ENCODE peak calls at places on chromosomes 4 and X, in eight cellular contexts. One of them, this sample, is unnamed.

GRCh38 chr4:28073860-28074555 is 1213.4 kb downstream of the STIM2 start:
- DNase-seq in RWPE2: no peak
- DNase-seq in heart right ventricle: no peak
- DNase-seq in fibroblast of the aortic adventitia: no peak
- DNase-seq in heart left ventricle: no peak
- DNase-seq in nephron progenitor cell: no peak
- DNase-seq in brain microvascular endothelial cell: no peak
- DNase-seq in right atrium auricular region: no peak
- DNase-seq in this sample: no peak

GRCh38 chrX:21056636-21057035 is 317.6 kb upstream of the CNKSR2 start:
- DNase-seq in right atrium auricular region: no peak
- DNase-seq in nephron progenitor cell: no peak
- DNase-seq in heart left ventricle: no peak
- DNase-seq in heart right ventricle: no peak
- DNase-seq in fibroblast of the aortic adventitia: peak; percentile 7
- DNase-seq in brain microvascular endothelial cell: no peak
- DNase-seq in RWPE2: no peak
- DNase-seq in this sample: no peak

GRCh38 chrX:5526191-5526590 is 702.5 kb downstream of the NLGN4X start:
- DNase-seq in heart left ventricle: no peak
- DNase-seq in brain microvascular endothelial cell: no peak
- DNase-seq in right atrium auricular region: no peak
- DNase-seq in nephron progenitor cell: no peak
- DNase-seq in RWPE2: no peak
- DNase-seq in fibroblast of the aortic adventitia: no peak
- DNase-seq in heart right ventricle: no peak
- DNase-seq in this sample: no peak

GRCh38 chr4:8646296-8647093 is 53.9 kb downstream of the CPZ start:
- DNase-seq in nephron progenitor cell: peak; percentile 33
- DNase-seq in heart left ventricle: peak; percentile 24
- DNase-seq in right atrium auricular region: no peak
- DNase-seq in heart right ventricle: no peak
- DNase-seq in fibroblast of the aortic adventitia: no peak
- DNase-seq in RWPE2: peak; percentile 24
- DNase-seq in brain microvascular endothelial cell: no peak
- DNase-seq in this sample: peak; percentile 8

GRCh38 chrX:109830157-109830703 is 97.2 kb upstream of the ACSL4 start:
- DNase-seq in brain microvascular endothelial cell: no peak
- DNase-seq in right atrium auricular region: no peak
- DNase-seq in RWPE2: no peak
- DNase-seq in heart left ventricle: no peak
- DNase-seq in nephron progenitor cell: no peak
- DNase-seq in heart right ventricle: no peak
- DNase-seq in fibroblast of the aortic adventitia: no peak
- DNase-seq in this sample: no peak

GRCh38 chr4:85807247-85807915 is 332.4 kb downstream of the ARHGAP24 start:
- DNase-seq in right atrium auricular region: peak; percentile 76
- DNase-seq in heart right ventricle: peak; percentile 41
- DNase-seq in RWPE2: no peak
- DNase-seq in brain microvascular endothelial cell: peak; percentile 82
- DNase-seq in nephron progenitor cell: no peak
- DNase-seq in fibroblast of the aortic adventitia: peak; percentile 93
- DNase-seq in heart left ventricle: peak; percentile 58
- DNase-seq in this sample: no peak

GRCh38 chr4:40749717-40750460 is at the start of gene NSUN7:
- DNase-seq in fibroblast of the aortic adventitia: no peak
- DNase-seq in heart left ventricle: peak; percentile 69
- DNase-seq in heart right ventricle: peak; percentile 26
- DNase-seq in brain microvascular endothelial cell: no peak
- DNase-seq in right atrium auricular region: no peak
- DNase-seq in nephron progenitor cell: peak; percentile 79
- DNase-seq in RWPE2: no peak
- DNase-seq in this sample: peak; percentile 86

GRCh38 chr4:3372933-3373465 is 68.8 kb upstream of the HGFAC start:
- DNase-seq in heart right ventricle: peak; percentile 60
- DNase-seq in RWPE2: no peak
- DNase-seq in fibroblast of the aortic adventitia: no peak
- DNase-seq in brain microvascular endothelial cell: no peak
- DNase-seq in heart left ventricle: peak; percentile 86
- DNase-seq in right atrium auricular region: peak; percentile 72
- DNase-seq in nephron progenitor cell: no peak
- DNase-seq in this sample: no peak

GRCh38 chrX:29617725-29618124 is 597.6 kb upstream of the MAGEB2 start:
- DNase-seq in right atrium auricular region: no peak
- DNase-seq in fibroblast of the aortic adventitia: peak; percentile 13
- DNase-seq in RWPE2: no peak
- DNase-seq in nephron progenitor cell: no peak
- DNase-seq in heart left ventricle: no peak
- DNase-seq in brain microvascular endothelial cell: no peak
- DNase-seq in heart right ventricle: no peak
- DNase-seq in this sample: no peak

GRCh38 chrX:107766470-107767140 is 9.0 kb downstream of the TSC22D3 start:
- DNase-seq in right atrium auricular region: no peak
- DNase-seq in RWPE2: no peak
- DNase-seq in fibroblast of the aortic adventitia: peak; percentile 67
- DNase-seq in nephron progenitor cell: no peak
- DNase-seq in brain microvascular endothelial cell: no peak
- DNase-seq in heart right ventricle: peak; percentile 31
- DNase-seq in heart left ventricle: peak; percentile 76
- DNase-seq in this sample: no peak

GRCh38 chrX:1534321-1535168 is 2.4 kb downstream of the P2RY8 start:
- DNase-seq in nephron progenitor cell: peak; percentile 16
- DNase-seq in brain microvascular endothelial cell: no peak
- DNase-seq in heart left ventricle: no peak
- DNase-seq in right atrium auricular region: no peak
- DNase-seq in fibroblast of the aortic adventitia: no peak
- DNase-seq in heart right ventricle: no peak
- DNase-seq in RWPE2: no peak
- DNase-seq in this sample: no peak

GRCh38 chr4:3681191-3681590 is 85.0 kb upstream of the ADRA2C start:
- DNase-seq in brain microvascular endothelial cell: no peak
- DNase-seq in right atrium auricular region: no peak
- DNase-seq in nephron progenitor cell: no peak
- DNase-seq in RWPE2: no peak
- DNase-seq in heart left ventricle: no peak
- DNase-seq in heart right ventricle: no peak
- DNase-seq in fibroblast of the aortic adventitia: no peak
- DNase-seq in this sample: peak; percentile 13

GRCh38 chrX:40871385-40872082 is 136.2 kb upstream of the MED14 start:
- DNase-seq in heart left ventricle: no peak
- DNase-seq in RWPE2: no peak
- DNase-seq in nephron progenitor cell: no peak
- DNase-seq in fibroblast of the aortic adventitia: no peak
- DNase-seq in heart right ventricle: no peak
- DNase-seq in brain microvascular endothelial cell: no peak
- DNase-seq in right atrium auricular region: no peak
- DNase-seq in this sample: no peak

GRCh38 chr4:158411180-158411721 is 110.4 kb upstream of the RXFP1 start:
- DNase-seq in brain microvascular endothelial cell: no peak
- DNase-seq in nephron progenitor cell: no peak
- DNase-seq in heart right ventricle: no peak
- DNase-seq in heart left ventricle: no peak
- DNase-seq in right atrium auricular region: no peak
- DNase-seq in RWPE2: no peak
- DNase-seq in fibroblast of the aortic adventitia: peak; percentile 45
- DNase-seq in this sample: no peak

GRCh38 chrX:63561425-63561824 is 210.3 kb upstream of the SPIN4 start:
- DNase-seq in heart left ventricle: no peak
- DNase-seq in brain microvascular endothelial cell: no peak
- DNase-seq in heart right ventricle: no peak
- DNase-seq in right atrium auricular region: no peak
- DNase-seq in nephron progenitor cell: no peak
- DNase-seq in RWPE2: no peak
- DNase-seq in fibroblast of the aortic adventitia: peak; percentile 3
- DNase-seq in this sample: no peak

GRCh38 chr4:159105063-159105414 is 2.2 kb downstream of the RAPGEF2 start:
- DNase-seq in brain microvascular endothelial cell: peak; percentile 29
- DNase-seq in RWPE2: no peak
- DNase-seq in heart right ventricle: no peak
- DNase-seq in fibroblast of the aortic adventitia: peak; percentile 54
- DNase-seq in nephron progenitor cell: no peak
- DNase-seq in heart left ventricle: no peak
- DNase-seq in right atrium auricular region: no peak
- DNase-seq in this sample: no peak

GRCh38 chrX:48782795-48783194 is 3.6 kb upstream of the GATA1 start:
- DNase-seq in nephron progenitor cell: no peak
- DNase-seq in fibroblast of the aortic adventitia: no peak
- DNase-seq in RWPE2: no peak
- DNase-seq in right atrium auricular region: no peak
- DNase-seq in heart right ventricle: no peak
- DNase-seq in heart left ventricle: no peak
- DNase-seq in brain microvascular endothelial cell: no peak
- DNase-seq in this sample: no peak

GRCh38 chrX:130171446-130172126 is at the start of gene RAB33A:
- DNase-seq in nephron progenitor cell: peak; percentile 45
- DNase-seq in brain microvascular endothelial cell: no peak
- DNase-seq in heart left ventricle: no peak
- DNase-seq in heart right ventricle: peak; percentile 17
- DNase-seq in RWPE2: no peak
- DNase-seq in right atrium auricular region: no peak
- DNase-seq in fibroblast of the aortic adventitia: peak; percentile 26
- DNase-seq in this sample: no peak

GRCh38 chr4:156547439-156547838 is 424.2 kb downstream of the PDGFC start:
- DNase-seq in brain microvascular endothelial cell: peak; percentile 86
- DNase-seq in nephron progenitor cell: no peak
- DNase-seq in fibroblast of the aortic adventitia: peak; percentile 93
- DNase-seq in RWPE2: no peak
- DNase-seq in heart left ventricle: no peak
- DNase-seq in heart right ventricle: no peak
- DNase-seq in right atrium auricular region: no peak
- DNase-seq in this sample: no peak

GRCh38 chr4:145808021-145808650 is 128.2 kb downstream of the C4orf51 start:
- DNase-seq in nephron progenitor cell: no peak
- DNase-seq in right atrium auricular region: no peak
- DNase-seq in heart right ventricle: no peak
- DNase-seq in fibroblast of the aortic adventitia: peak; percentile 92
- DNase-seq in heart left ventricle: no peak
- DNase-seq in brain microvascular endothelial cell: peak; percentile 94
- DNase-seq in RWPE2: peak; percentile 75
- DNase-seq in this sample: no peak

GRCh38 chr4:122218762-122219161 is 66.6 kb downstream of the BLTP1 start:
- DNase-seq in right atrium auricular region: no peak
- DNase-seq in nephron progenitor cell: no peak
- DNase-seq in heart right ventricle: no peak
- DNase-seq in brain microvascular endothelial cell: no peak
- DNase-seq in fibroblast of the aortic adventitia: peak; percentile 16
- DNase-seq in heart left ventricle: no peak
- DNase-seq in RWPE2: no peak
- DNase-seq in this sample: no peak
- TF ChIP-seq CTCF in right atrium auricular region: peak; percentile 59
- TF ChIP-seq CTCF in nephron progenitor cell: peak; percentile 34
- TF ChIP-seq CTCF in heart right ventricle: no peak
- TF ChIP-seq CTCF in brain microvascular endothelial cell: peak; percentile 53
- TF ChIP-seq CTCF in fibroblast of the aortic adventitia: peak; percentile 51
- TF ChIP-seq CTCF in heart left ventricle: peak; percentile 40
- TF ChIP-seq CTCF in RWPE2: peak; percentile 25
- TF ChIP-seq CTCF in this sample: no peak

GRCh38 chrX:142663330-142664095 is 362.2 kb upstream of the SPANXN4 start:
- DNase-seq in RWPE2: no peak
- DNase-seq in brain microvascular endothelial cell: no peak
- DNase-seq in heart left ventricle: no peak
- DNase-seq in nephron progenitor cell: no peak
- DNase-seq in fibroblast of the aortic adventitia: no peak
- DNase-seq in right atrium auricular region: no peak
- DNase-seq in heart right ventricle: no peak
- DNase-seq in this sample: no peak

GRCh38 chrX:142661696-142662095 is 364.0 kb upstream of the SPANXN4 start:
- DNase-seq in heart left ventricle: no peak
- DNase-seq in fibroblast of the aortic adventitia: no peak
- DNase-seq in heart right ventricle: no peak
- DNase-seq in nephron progenitor cell: no peak
- DNase-seq in RWPE2: no peak
- DNase-seq in right atrium auricular region: no peak
- DNase-seq in brain microvascular endothelial cell: no peak
- DNase-seq in this sample: no peak
- TF ChIP-seq CTCF in heart left ventricle: no peak
- TF ChIP-seq CTCF in fibroblast of the aortic adventitia: no peak
- TF ChIP-seq CTCF in heart right ventricle: no peak
- TF ChIP-seq CTCF in nephron progenitor cell: no peak
- TF ChIP-seq CTCF in RWPE2: no peak
- TF ChIP-seq CTCF in right atrium auricular region: no peak
- TF ChIP-seq CTCF in brain microvascular endothelial cell: no peak
- TF ChIP-seq CTCF in this sample: no peak

GRCh38 chr4:167020410-167020809 is 213.9 kb downstream of the SPOCK3 start:
- DNase-seq in fibroblast of the aortic adventitia: peak; percentile 8
- DNase-seq in brain microvascular endothelial cell: no peak
- DNase-seq in nephron progenitor cell: no peak
- DNase-seq in heart right ventricle: no peak
- DNase-seq in RWPE2: no peak
- DNase-seq in heart left ventricle: no peak
- DNase-seq in right atrium auricular region: no peak
- DNase-seq in this sample: no peak
- TF ChIP-seq CTCF in fibroblast of the aortic adventitia: peak; percentile 33
- TF ChIP-seq CTCF in brain microvascular endothelial cell: peak; percentile 68
- TF ChIP-seq CTCF in nephron progenitor cell: peak; percentile 26
- TF ChIP-seq CTCF in heart right ventricle: no peak
- TF ChIP-seq CTCF in RWPE2: no peak
- TF ChIP-seq CTCF in heart left ventricle: no peak
- TF ChIP-seq CTCF in right atrium auricular region: no peak
- TF ChIP-seq CTCF in this sample: no peak

GRCh38 chrX:2703991-2704369 is 12.9 kb downstream of the CD99 start:
- DNase-seq in heart left ventricle: no peak
- DNase-seq in fibroblast of the aortic adventitia: peak; percentile 76
- DNase-seq in RWPE2: no peak
- DNase-seq in right atrium auricular region: no peak
- DNase-seq in nephron progenitor cell: no peak
- DNase-seq in brain microvascular endothelial cell: no peak
- DNase-seq in heart right ventricle: peak; percentile 44
- DNase-seq in this sample: no peak
- TF ChIP-seq CTCF in heart left ventricle: peak; percentile 11
- TF ChIP-seq CTCF in fibroblast of the aortic adventitia: peak; percentile 45
- TF ChIP-seq CTCF in RWPE2: peak; percentile 50
- TF ChIP-seq CTCF in right atrium auricular region: peak; percentile 53
- TF ChIP-seq CTCF in nephron progenitor cell: no peak
- TF ChIP-seq CTCF in brain microvascular endothelial cell: no peak
- TF ChIP-seq CTCF in heart right ventricle: no peak
- TF ChIP-seq CTCF in this sample: no peak

DNA sequence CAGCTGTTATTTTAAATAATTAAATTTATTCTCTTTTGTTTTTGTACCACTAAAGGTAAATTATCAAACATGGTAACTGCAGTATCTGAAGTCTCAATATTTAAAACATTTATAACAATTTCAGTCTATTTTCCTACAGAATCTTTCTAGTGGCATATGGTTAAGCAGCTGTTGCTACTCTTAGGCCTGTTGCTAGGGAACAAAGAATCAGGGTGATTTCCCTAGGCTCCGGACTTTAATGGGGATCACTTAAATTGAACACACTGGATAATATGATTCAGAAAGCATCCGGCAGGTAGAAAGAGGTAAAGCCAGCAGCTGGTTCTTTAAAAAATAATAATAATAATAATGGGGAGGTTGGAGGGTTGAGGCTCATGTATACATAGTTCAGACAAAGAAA is 17.6 kb downstream of the FBXO8 start:
- DNase-seq in heart right ventricle: no peak
- DNase-seq in brain microvascular endothelial cell: no peak
- DNase-seq in heart left ventricle: no peak
- DNase-seq in RWPE2: no peak
- DNase-seq in right atrium auricular region: no peak
- DNase-seq in nephron progenitor cell: no peak
- DNase-seq in fibroblast of the aortic adventitia: no peak
- DNase-seq in this sample: no peak
- TF ChIP-seq CTCF in heart right ventricle: no peak
- TF ChIP-seq CTCF in brain microvascular endothelial cell: no peak
- TF ChIP-seq CTCF in heart left ventricle: no peak
- TF ChIP-seq CTCF in RWPE2: no peak
- TF ChIP-seq CTCF in right atrium auricular region: no peak
- TF ChIP-seq CTCF in nephron progenitor cell: no peak
- TF ChIP-seq CTCF in fibroblast of the aortic adventitia: no peak
- TF ChIP-seq CTCF in this sample: no peak

GRCh38 chr4:175891863-175892262 is 79.8 kb upstream of the GPM6A start:
- DNase-seq in heart right ventricle: no peak
- DNase-seq in RWPE2: no peak
- DNase-seq in right atrium auricular region: no peak
- DNase-seq in fibroblast of the aortic adventitia: peak; percentile 0
- DNase-seq in brain microvascular endothelial cell: no peak
- DNase-seq in nephron progenitor cell: no peak
- DNase-seq in heart left ventricle: no peak
- DNase-seq in this sample: no peak
- TF ChIP-seq CTCF in heart right ventricle: no peak
- TF ChIP-seq CTCF in RWPE2: peak; percentile 56
- TF ChIP-seq CTCF in right atrium auricular region: peak; percentile 40
- TF ChIP-seq CTCF in fibroblast of the aortic adventitia: peak; percentile 5
- TF ChIP-seq CTCF in brain microvascular endothelial cell: peak; percentile 35
- TF ChIP-seq CTCF in nephron progenitor cell: peak; percentile 39
- TF ChIP-seq CTCF in heart left ventricle: no peak
- TF ChIP-seq CTCF in this sample: no peak

This sample was measured in mesothelial cell of epicardium.